ENCODE peak calls at places on chromosomes 3 and 15, in eight cellular contexts. D is neural progenitor cell, H is GM13976, R is pancreas, M is psoas muscle, I is body of pancreas, X is tibial artery, S is neural crest cell. N is an unnamed sample.
A peak's percentile ranks its signal among the peaks of the same experiment; 100 is the strongest.

GRCh38 chr3:126083511-126083912 is 412 bp downstream of the SLC41A3 start:
- DNase-seq in D (peak; percentile 75), H (peak; percentile 76), R (peak; percentile 83), M (no peak), I (peak; percentile 44), X (no peak), S (peak; percentile 36), N (no peak)

GRCh38 chr3:141266186-141266585 is 34.6 kb downstream of the PXYLP1 start:
- DNase-seq in D (no peak), H (no peak), R (no peak), M (no peak), I (no peak), X (no peak), S (no peak), N (no peak)

GRCh38 chr15:69346112-69346511 is 47.4 kb downstream of the PAQR5 start:
- DNase-seq in D (no peak), H (no peak), R (no peak), M (no peak), I (no peak), X (no peak), S (no peak), N (no peak)

GRCh38 chr3:52017467-52018065 is 21.9 kb upstream of the RPL29 start:
- DNase-seq in D (no peak), H (no peak), R (no peak), M (peak; percentile 77), I (no peak), X (no peak), S (no peak), N (no peak)

GRCh38 chr15:52019394-52020252 is 604 bp downstream of the MAPK6 start:
- DNase-seq in D (peak; percentile 93), H (peak; percentile 76), R (peak; percentile 92), M (peak; percentile 95), I (peak; percentile 90), X (peak; percentile 87), S (peak; percentile 66), N (peak; percentile 44)

GRCh38 chr3:191809326-191809949 is 348.5 kb downstream of the PYDC2 start:
- DNase-seq in D (peak; percentile 4), H (no peak), R (no peak), M (no peak), I (no peak), X (no peak), S (no peak), N (no peak)

GRCh38 chr15:87045741-87046140 is 966.1 kb downstream of the AGBL1 start:
- DNase-seq in D (no peak), H (no peak), R (no peak), M (no peak), I (no peak), X (no peak), S (no peak), N (no peak)

GRCh38 chr3:116263842-116264545 is 181.3 kb downstream of the LSAMP start:
- DNase-seq in D (no peak), H (no peak), R (no peak), M (no peak), I (peak; percentile 3), X (no peak), S (no peak), N (no peak)

GRCh38 chr15:39969871-39970270 is 36.0 kb downstream of the EIF2AK4 start:
- DNase-seq in D (no peak), H (no peak), R (no peak), M (peak; percentile 62), I (peak; percentile 10), X (peak; percentile 68), S (no peak), N (no peak)

GRCh38 chr15:92907880-92908279 is 7.8 kb downstream of the CHD2 start:
- DNase-seq in D (no peak), H (no peak), R (no peak), M (no peak), I (peak; percentile 63), X (peak; percentile 78), S (no peak), N (no peak)

GRCh38 chr3:190346541-190346940 is 24.3 kb upstream of the CLDN1 start:
- DNase-seq in D (no peak), H (no peak), R (no peak), M (no peak), I (no peak), X (no peak), S (no peak), N (no peak)

GRCh38 chr3:126026277-126026751 is 57.3 kb downstream of the ROPN1B start:
- DNase-seq in D (no peak), H (no peak), R (no peak), M (no peak), I (no peak), X (no peak), S (no peak), N (no peak)

GRCh38 chr15:25089577-25089976 is 134.8 kb downstream of the SNRPN start:
- DNase-seq in D (no peak), H (no peak), R (no peak), M (no peak), I (no peak), X (no peak), S (no peak), N (no peak)

GRCh38 chr3:25568525-25569078 is 96.1 kb downstream of the TOP2B start:
- DNase-seq in D (no peak), H (no peak), R (no peak), M (no peak), I (no peak), X (no peak), S (no peak), N (no peak)

GRCh38 chr3:14861031-14861430 is 42.3 kb downstream of the FGD5 start:
- DNase-seq in D (no peak), H (no peak), R (no peak), M (no peak), I (no peak), X (no peak), S (no peak), N (no peak)

GRCh38 chr3:136311971-136312370 is 61.8 kb downstream of the PCCB start:
- DNase-seq in D (no peak), H (no peak), R (no peak), M (no peak), I (no peak), X (no peak), S (no peak), N (no peak)

GRCh38 chr3:184786271-184787010 is 25.5 kb upstream of the VPS8 start:
- DNase-seq in D (no peak), H (peak; percentile 38), R (no peak), M (peak; percentile 73), I (peak; percentile 65), X (peak; percentile 72), S (no peak), N (no peak)

GRCh38 chr3:119810018-119810435 is 28.1 kb downstream of the NR1I2 start:
- DNase-seq in D (no peak), H (peak; percentile 83), R (peak; percentile 69), M (no peak), I (peak; percentile 21), X (no peak), S (no peak), N (no peak)

GRCh38 chr3:146065573-146066006 is 95.4 kb downstream of the PLOD2 start:
- DNase-seq in D (peak; percentile 61), H (no peak), R (no peak), M (no peak), I (peak; percentile 44), X (no peak), S (peak; percentile 20), N (no peak)

GRCh38 chr3:29643034-29643425 is 362.2 kb downstream of the RBMS3 start:
- DNase-seq in D (peak; percentile 50), H (no peak), R (no peak), M (no peak), I (no peak), X (no peak), S (no peak), N (no peak)

GRCh38 chr15:50017522-50017921 is 101.5 kb downstream of the ATP8B4 start:
- DNase-seq in D (no peak), H (no peak), R (no peak), M (no peak), I (no peak), X (no peak), S (no peak), N (no peak)

GRCh38 chr3:128014548-128014947 is 37.7 kb upstream of the SEC61A1 start:
- DNase-seq in D (no peak), H (no peak), R (no peak), M (no peak), I (no peak), X (no peak), S (no peak), N (no peak)

GRCh38 chr3:128012050-128012449 is 40.2 kb upstream of the SEC61A1 start:
- DNase-seq in D (no peak), H (no peak), R (no peak), M (no peak), I (no peak), X (no peak), S (no peak), N (no peak)

GRCh38 chr3:128009952-128010846 is 42.0 kb upstream of the SEC61A1 start:
- DNase-seq in D (no peak), H (no peak), R (no peak), M (no peak), I (no peak), X (no peak), S (no peak), N (no peak)

GRCh38 chr3:128006471-128007424 is 45.5 kb upstream of the SEC61A1 start:
- DNase-seq in D (peak; percentile 12), H (no peak), R (no peak), M (no peak), I (no peak), X (peak; percentile 55), S (no peak), N (no peak)

GRCh38 chr3:128011140-128011539 is 41.1 kb upstream of the SEC61A1 start:
- DNase-seq in D (peak; percentile 85), H (no peak), R (peak; percentile 89), M (no peak), I (peak; percentile 77), X (no peak), S (peak; percentile 48), N (peak; percentile 46)
- TF ChIP-seq CTCF in D (peak; percentile 75), H (peak; percentile 18), R (peak; percentile 23), M (no peak), I (peak; percentile 59), X (no peak), S (peak; percentile 61), N (no peak)

GRCh38 chr3:39781025-39781424 is 28.4 kb upstream of the MYRIP start:
- DNase-seq in D (no peak), H (no peak), R (no peak), M (no peak), I (no peak), X (no peak), S (no peak), N (no peak)
- TF ChIP-seq CTCF in D (no peak), H (no peak), R (no peak), M (no peak), I (no peak), X (no peak), S (no peak), N (no peak)

DNA sequence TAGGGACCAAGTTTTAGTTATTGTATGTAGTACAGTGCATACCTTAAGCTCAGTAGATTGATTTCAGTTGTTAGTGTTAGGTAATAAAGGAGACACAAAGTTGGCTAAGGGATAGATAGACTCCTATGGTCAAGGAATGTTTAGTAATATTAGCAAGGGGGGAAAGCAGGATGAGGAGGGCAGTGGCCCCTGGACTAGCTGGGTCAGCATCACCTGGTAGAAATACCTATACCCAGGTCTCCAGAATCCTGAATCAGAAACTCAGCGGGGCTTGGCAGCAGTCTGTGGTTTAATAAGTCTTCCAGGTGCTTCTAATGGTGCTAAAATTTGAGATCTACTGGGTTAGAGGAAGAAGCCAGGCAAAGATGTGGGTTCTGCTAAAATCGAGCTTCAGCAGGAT is 35.0 kb downstream of the BBX start:
- DNase-seq in D (no peak), H (no peak), R (no peak), M (no peak), I (no peak), X (no peak), S (no peak), N (no peak)
- TF ChIP-seq CTCF in D (no peak), H (no peak), R (no peak), M (no peak), I (no peak), X (no peak), S (no peak), N (no peak)

GRCh38 chr3:84567796-84568195 is 391.0 kb upstream of the CADM2 start:
- DNase-seq in D (no peak), H (no peak), R (no peak), M (no peak), I (no peak), X (no peak), S (no peak), N (no peak)
- TF ChIP-seq CTCF in D (no peak), H (no peak), R (no peak), M (no peak), I (no peak), X (no peak), S (no peak), N (no peak)